ENCODE peak calls at places on chromosomes 13 and 19, in five cellular contexts. P, I, H, L and A are unnamed samples.

GRCh38 chr13:110485604-110486003 is 75.9 kb downstream of the RAB20 start:
- DNase-seq in P (peak; percentile 56), I (no peak), H (no peak), L (no peak), A (peak; percentile 27)

GRCh38 chr13:111398715-111399299 is 78.4 kb downstream of the TEX29 start:
- DNase-seq in P (no peak), I (no peak), H (no peak), L (peak; percentile 5), A (no peak)

GRCh38 chr19:49149652-49150105 is 5.5 kb downstream of the HRC start:
- DNase-seq in P (peak; percentile 94), I (peak; percentile 71), H (peak; percentile 76), L (peak; percentile 58), A (peak; percentile 74)

GRCh38 chr13:106369091-106369490 is 166.4 kb downstream of the EFNB2 start:
- DNase-seq in P (peak; percentile 29), I (no peak), H (no peak), L (no peak), A (no peak)

GRCh38 chr13:71540098-71540497 is 326.9 kb downstream of the DACH1 start:
- DNase-seq in P (no peak), I (no peak), H (no peak), L (no peak), A (no peak)

GRCh38 chr19:7397687-7398086 is 49.0 kb downstream of the ARHGEF18 start:
- DNase-seq in P (no peak), I (peak; percentile 89), H (no peak), L (no peak), A (peak; percentile 77)

GRCh38 chr13:53200498-53201453 is 172.2 kb downstream of the OLFM4 start:
- DNase-seq in P (peak; percentile 84), I (no peak), H (peak; percentile 79), L (peak; percentile 33), A (no peak)

GRCh38 chr13:28817204-28817603 is 2.9 kb upstream of the MTUS2 start:
- DNase-seq in P (no peak), I (no peak), H (no peak), L (no peak), A (no peak)

GRCh38 chr13:26806891-26807290 is 46.3 kb upstream of the GPR12 start:
- DNase-seq in P (no peak), I (no peak), H (no peak), L (no peak), A (no peak)

GRCh38 chr19:35843676-35844481 is 8.4 kb downstream of the NPHS1 start:
- DNase-seq in P (no peak), I (no peak), H (peak; percentile 69), L (peak; percentile 56), A (no peak)

GRCh38 chr13:75123428-75123827 is 358.5 kb downstream of the TBC1D4 start:
- DNase-seq in P (no peak), I (no peak), H (no peak), L (no peak), A (no peak)

GRCh38 chr19:40811478-40812341 is 12.7 kb downstream of the EGLN2 start:
- DNase-seq in P (peak; percentile 44), I (no peak), H (no peak), L (no peak), A (no peak)

GRCh38 chr13:64083396-64083795 is 2667.7 kb upstream of the PCDH20 start:
- DNase-seq in P (no peak), I (no peak), H (no peak), L (no peak), A (no peak)

GRCh38 chr19:2983351-2984195 is 6.2 kb downstream of the TLE6 start:
- DNase-seq in P (no peak), I (no peak), H (peak; percentile 58), L (no peak), A (peak; percentile 92)

GRCh38 chr19:40542197-40542859 is 34.3 kb upstream of the SHKBP1 start:
- DNase-seq in P (no peak), I (no peak), H (peak; percentile 75), L (peak; percentile 32), A (no peak)

GRCh38 chr19:34428549-34429285 is 536 bp downstream of the UBA2 start:
- DNase-seq in P (peak; percentile 15), I (no peak), H (peak; percentile 37), L (peak; percentile 31), A (no peak)

GRCh38 chr19:10478903-10479384 is 24.2 kb downstream of the KEAP1 start:
- DNase-seq in P (peak; percentile 68), I (peak; percentile 93), H (peak; percentile 93), L (peak; percentile 91), A (peak; percentile 52)

GRCh38 chr13:111270126-111270525 is 50.3 kb upstream of the TEX29 start:
- DNase-seq in P (no peak), I (no peak), H (no peak), L (no peak), A (no peak)

GRCh38 chr19:18562086-18562485 is 4.4 kb downstream of the KXD1 start:
- DNase-seq in P (no peak), I (no peak), H (no peak), L (no peak), A (no peak)

GRCh38 chr19:9352505-9352904 is 10.3 kb upstream of the ZNF177 start:
- DNase-seq in P (no peak), I (no peak), H (no peak), L (no peak), A (no peak)

GRCh38 chr19:49212302-49212701 is 54.7 kb downstream of the TRPM4 start:
- DNase-seq in P (no peak), I (no peak), H (no peak), L (no peak), A (no peak)

GRCh38 chr19:16335226-16335625 is 10.6 kb downstream of the KLF2 start:
- DNase-seq in P (no peak), I (no peak), H (no peak), L (no peak), A (no peak)

GRCh38 chr13:23695711-23696512 is 125.7 kb downstream of the TNFRSF19 start:
- DNase-seq in P (no peak), I (no peak), H (no peak), L (no peak), A (no peak)

GRCh38 chr13:98509271-98510155 is 67.4 kb downstream of the STK24 start:
- DNase-seq in P (no peak), I (peak; percentile 92), H (no peak), L (peak; percentile 66), A (peak; percentile 68)

GRCh38 chr19:16315825-16316505 is 8.7 kb upstream of the KLF2 start:
- DNase-seq in P (no peak), I (peak; percentile 93), H (no peak), L (no peak), A (peak; percentile 89)

GRCh38 chr13:40161008-40161694 is 505.3 kb downstream of the FOXO1 start:
- DNase-seq in P (no peak), I (peak; percentile 54), H (no peak), L (no peak), A (no peak)

GRCh38 chr13:50910483-50910805 is 853 bp downstream of the RNASEH2B start:
- DNase-seq in P (peak; percentile 29), I (no peak), H (no peak), L (no peak), A (no peak)

GRCh38 chr13:50908371-50908770 is 1.2 kb upstream of the RNASEH2B start:
- DNase-seq in P (no peak), I (no peak), H (no peak), L (no peak), A (no peak)

GRCh38 chr13:50909605-50910482 is at the start of gene RNASEH2B:
- DNase-seq in P (peak; percentile 56), I (peak; percentile 33), H (peak; percentile 66), L (peak; percentile 68), A (peak; percentile 13)

GRCh38 chr13:50905256-50905655 is 4.3 kb upstream of the RNASEH2B start:
- DNase-seq in P (no peak), I (no peak), H (no peak), L (no peak), A (no peak)

DNA sequence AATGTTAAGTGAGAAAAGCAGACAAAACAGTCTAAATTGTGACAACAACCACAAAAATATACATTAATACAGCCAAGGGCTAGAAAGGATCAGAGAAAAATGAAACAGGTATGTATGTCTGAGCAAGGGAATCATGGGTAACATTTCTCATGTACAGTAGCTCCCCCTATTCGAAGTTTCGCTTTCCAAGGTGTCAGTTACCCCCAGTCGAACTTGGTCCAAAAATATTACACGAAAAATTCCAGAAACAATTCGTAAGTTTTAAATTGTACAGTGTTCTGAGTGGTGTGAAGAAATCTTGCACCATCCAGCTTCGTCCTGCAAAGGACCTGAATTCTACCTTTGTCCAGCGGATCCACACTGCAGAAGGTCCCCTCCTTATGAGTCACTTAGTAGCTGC is 1.8 kb upstream of the RNASEH2B start:
- DNase-seq in P (no peak), I (no peak), H (no peak), L (no peak), A (no peak)
- H3K4me3 ChIP-seq in P (no peak overlapping the region), I (no peak overlapping the region), H (no peak overlapping the region), L (no peak overlapping the region), A (no peak overlapping the region)

DNA sequence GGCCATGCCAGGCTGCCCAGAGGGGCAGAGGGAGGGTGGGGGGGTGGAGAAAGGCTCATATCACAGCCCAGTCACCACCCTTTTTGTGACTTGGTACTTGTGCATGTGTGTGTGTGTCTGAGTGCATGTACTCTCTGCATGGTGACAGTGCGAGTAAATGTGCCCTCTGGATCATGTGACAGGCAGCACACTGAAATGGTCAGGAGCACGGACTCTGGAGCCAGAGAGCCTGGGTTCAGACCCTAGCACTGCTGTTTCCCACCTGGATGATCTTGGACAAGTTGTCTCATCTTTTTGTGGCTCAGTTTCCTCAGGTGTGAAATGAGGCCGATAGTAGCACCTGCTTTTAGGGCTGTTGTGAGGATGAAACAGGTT is 2.0 kb downstream of the CIC start:
- DNase-seq in P (no peak), I (no peak), H (no peak), L (no peak), A (no peak)
- H3K4me3 ChIP-seq in P (no peak overlapping the region), I (peak overlapping the region; percentile 72), H (no peak overlapping the region), L (peak overlapping the region; percentile 61), A (peak overlapping the region; percentile 67)

DNA sequence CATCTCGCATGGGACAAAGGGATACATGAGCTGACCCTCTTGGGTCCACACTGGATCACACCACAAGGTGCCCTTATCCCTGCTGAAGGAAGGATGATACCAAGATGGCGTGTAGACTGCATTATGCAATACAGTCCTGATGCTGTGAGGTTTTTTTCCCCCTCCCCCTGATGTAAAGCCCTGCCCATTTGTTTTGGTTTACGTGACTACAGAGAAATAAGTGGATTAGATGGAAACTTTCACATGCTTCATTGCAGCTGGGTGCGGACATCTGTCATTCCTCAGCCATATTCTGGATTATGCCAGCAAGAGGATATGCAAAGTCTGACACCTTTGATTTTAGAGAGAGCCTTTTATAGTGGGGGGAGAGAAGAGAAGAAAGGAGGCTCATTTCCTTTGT is 321.0 kb downstream of the ZNF536 start:
- DNase-seq in P (no peak), I (no peak), H (no peak), L (no peak), A (no peak)
- H3K4me3 ChIP-seq in P (no peak overlapping the region), I (no peak overlapping the region), H (no peak overlapping the region), L (no peak overlapping the region), A (no peak overlapping the region)

DNA sequence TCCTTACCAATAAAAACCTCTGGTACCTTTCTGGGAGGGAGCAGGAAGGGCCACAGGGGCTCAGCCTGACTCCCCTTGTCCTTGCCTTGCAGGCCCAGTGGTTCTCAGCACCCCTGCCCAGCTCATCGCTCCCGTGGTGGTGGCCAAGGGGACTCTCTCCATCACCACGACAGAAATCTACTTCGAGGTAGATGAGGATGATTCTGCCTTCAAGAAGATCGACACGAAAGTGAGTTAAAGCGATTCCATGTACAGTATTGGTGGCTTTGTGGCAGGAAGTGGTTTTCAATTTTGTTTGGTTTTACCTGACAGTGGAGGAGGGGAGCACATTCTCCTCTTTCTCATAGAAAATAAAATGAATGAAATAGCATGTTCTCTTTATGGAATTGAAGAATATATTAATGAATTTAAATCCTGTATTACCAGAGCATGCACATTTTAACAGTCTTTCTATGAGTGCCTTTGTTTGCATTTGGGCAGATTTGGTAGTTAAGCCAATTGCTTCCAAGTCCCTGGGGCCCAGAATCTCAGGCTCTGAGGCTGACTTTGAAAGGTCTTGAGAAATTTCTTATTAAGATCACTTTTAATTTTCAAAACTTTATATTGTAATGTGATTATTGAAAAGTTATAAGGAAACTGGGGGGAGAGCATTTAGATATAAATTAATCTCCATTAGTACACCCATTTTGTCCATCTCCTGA is 4.0 kb downstream of the MAB21L1 start:
- DNase-seq in P (no peak), I (no peak), H (no peak), L (no peak), A (no peak)
- H3K4me3 ChIP-seq in P (no peak overlapping the region), I (no peak overlapping the region), H (no peak overlapping the region), L (no peak overlapping the region), A (no peak overlapping the region)